ENCODE peak calls at places on chromosome 1, in four cellular contexts. Q is upper lobe of right lung; P is fibroblast of lung; D is CD8-positive, alpha-beta T cell. B is an unnamed sample.

GRCh38 chr1:167689569-167689925 is 32.2 kb upstream of the MPZL1 start:
- DNase-seq in Q (no peak), P (no peak), D (no peak), B (no peak)

GRCh38 chr1:203765029-203765837 is at the start of gene LAX1:
- DNase-seq in Q (peak; percentile 41), P (no peak), D (peak; percentile 72), B (peak; percentile 76)

GRCh38 chr1:45722809-45723208 is 27.6 kb downstream of the IPP start:
- DNase-seq in Q (no peak), P (peak; percentile 50), D (no peak), B (no peak)

GRCh38 chr1:145962157-145963102 is 1.9 kb downstream of the ANKRD34A start:
- DNase-seq in Q (peak; percentile 77), P (no peak), D (no peak), B (peak; percentile 37)

GRCh38 chr1:155057788-155058211 is 5.7 kb upstream of the EFNA4 start:
- DNase-seq in Q (no peak), P (no peak), D (no peak), B (no peak)

GRCh38 chr1:83026745-83027144 is 972.2 kb downstream of the TTLL7 start:
- DNase-seq in Q (no peak), P (peak; percentile 15), D (no peak), B (no peak)

GRCh38 chr1:231315887-231316286 is 21.8 kb downstream of the EXOC8 start:
- DNase-seq in Q (peak; percentile 66), P (peak; percentile 24), D (peak; percentile 12), B (peak; percentile 61)

GRCh38 chr1:180501865-180502360 is 464 bp downstream of the ACBD6 start:
- DNase-seq in Q (no peak), P (no peak), D (no peak), B (no peak)

GRCh38 chr1:53025034-53025777 is 36.8 kb upstream of the PODN start:
- DNase-seq in Q (no peak), P (peak; percentile 93), D (no peak), B (no peak)

GRCh38 chr1:150928286-150928685 is 2.1 kb downstream of the SETDB1 start:
- DNase-seq in Q (no peak), P (no peak), D (no peak), B (no peak)

GRCh38 chr1:155181371-155182051 is 7.9 kb downstream of the TRIM46 start:
- DNase-seq in Q (no peak), P (no peak), D (no peak), B (no peak)

GRCh38 chr1:32101233-32101681 is 6.6 kb upstream of the KPNA6 start:
- DNase-seq in Q (no peak), P (peak; percentile 74), D (no peak), B (no peak)

GRCh38 chr1:63414691-63415090 is 47.3 kb downstream of the ALG6 start:
- DNase-seq in Q (no peak), P (no peak), D (no peak), B (no peak)

GRCh38 chr1:41192456-41193188 is 49.5 kb downstream of the SCMH1 start:
- DNase-seq in Q (no peak), P (peak; percentile 76), D (no peak), B (no peak)

GRCh38 chr1:28602536-28603439 is 10.7 kb downstream of the RAB42 start:
- DNase-seq in Q (no peak), P (peak; percentile 85), D (no peak), B (no peak)

GRCh38 chr1:183922197-183922596 is 115.3 kb downstream of the COLGALT2 start:
- DNase-seq in Q (no peak), P (no peak), D (no peak), B (no peak)
- TF ChIP-seq CTCF in Q (no peak), P (no peak), D (no peak), B (peak; percentile 16)

DNA sequence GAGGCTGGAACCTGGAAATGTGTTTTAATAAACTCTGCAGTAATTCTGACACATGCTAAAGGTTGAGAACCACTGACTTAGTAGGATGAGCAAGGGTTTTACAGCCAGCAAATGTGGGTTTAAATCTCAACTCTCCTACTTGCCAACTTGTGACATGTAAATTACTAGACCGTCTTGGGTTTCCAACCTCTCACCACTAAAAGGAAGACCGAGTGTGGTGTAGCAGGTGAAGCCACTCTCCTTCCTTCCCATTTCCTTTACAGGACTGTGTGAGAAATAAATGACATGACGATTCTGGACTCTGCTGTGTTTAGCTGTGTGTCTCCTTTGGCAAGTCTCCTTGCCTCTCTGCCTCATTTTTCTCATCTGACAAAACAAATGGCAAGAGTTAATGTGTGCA is 49.5 kb upstream of the DNAJC6 start:
- DNase-seq in Q (no peak), P (no peak), D (no peak), B (no peak)
- H3K4me3 ChIP-seq in Q (no peak overlapping the region), P (no peak overlapping the region), D (no peak overlapping the region), B (no peak overlapping the region)

DNA sequence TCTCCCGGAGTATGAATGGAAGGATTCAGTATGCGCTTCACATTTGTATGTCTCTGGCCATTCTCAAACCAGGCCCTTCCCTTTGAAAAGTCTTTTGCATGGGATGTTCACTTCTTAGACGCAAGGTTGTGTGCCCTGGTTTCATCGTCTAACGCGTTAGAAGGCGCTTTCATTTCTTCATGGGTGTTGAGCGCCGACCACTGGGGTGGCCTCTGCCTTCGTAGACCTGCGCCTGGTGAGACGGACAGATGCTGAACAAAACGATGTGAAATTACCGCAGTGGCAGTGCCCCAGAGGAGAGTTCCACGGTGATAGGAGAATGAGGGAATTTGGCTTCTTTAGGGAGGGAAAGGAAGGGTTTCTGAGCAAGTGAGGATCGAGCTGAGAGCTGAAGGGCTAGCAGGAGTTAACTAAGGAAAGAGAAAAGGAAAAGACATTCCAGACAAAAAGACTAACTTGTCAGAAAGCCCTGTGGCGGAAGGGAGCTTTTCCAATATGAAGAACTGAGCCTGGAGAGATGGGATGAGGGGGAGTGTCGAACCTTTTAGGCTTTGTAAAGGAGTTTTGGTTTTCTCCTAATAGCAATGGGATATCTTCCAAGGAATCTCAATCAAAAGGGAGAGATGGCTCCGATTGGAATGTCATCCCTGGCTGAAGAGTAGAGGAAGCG is 904 bp downstream of the GGPS1 start:
- DNase-seq in Q (no peak), P (no peak), D (peak; percentile 37), B (peak; percentile 53)
- TF ChIP-seq CTCF in Q (no peak), P (no peak), D (peak; percentile 34), B (peak; percentile 31)

DNA sequence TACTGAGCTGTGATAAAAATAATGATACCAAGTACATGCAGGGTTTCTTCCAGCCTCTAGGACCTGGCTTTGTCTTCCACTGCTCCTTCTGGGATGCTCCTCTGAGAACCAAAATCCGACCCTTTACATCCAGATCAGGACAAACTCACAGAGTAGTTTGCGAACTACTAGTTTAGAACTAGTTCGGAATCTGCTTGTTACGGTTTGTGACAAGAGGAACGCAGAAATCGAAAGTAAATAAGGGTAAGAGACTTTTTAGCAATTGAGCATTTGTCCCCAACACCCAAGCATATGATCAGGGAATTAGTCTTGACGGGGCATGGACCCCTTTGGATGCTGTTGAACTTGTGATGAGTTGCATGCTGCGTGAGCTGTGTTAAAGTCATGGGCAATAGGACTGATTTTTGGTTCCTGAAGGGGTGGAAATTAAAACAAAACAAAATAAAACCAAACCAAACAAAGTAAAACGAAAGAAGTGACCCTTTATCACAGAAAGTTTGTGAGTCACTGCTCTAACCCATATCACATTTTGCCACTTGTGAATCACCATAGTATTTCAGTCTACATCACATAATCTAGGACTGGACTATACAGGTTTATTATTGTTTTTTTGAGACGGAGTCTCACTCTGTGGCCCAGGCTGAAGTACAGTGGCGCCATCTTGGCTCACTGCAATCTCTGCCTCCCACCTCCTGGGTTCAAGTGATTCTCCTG is 35.7 kb upstream of the ERRFI1 start:
- DNase-seq in Q (no peak), P (peak; percentile 49), D (no peak), B (no peak)
- H3K4me3 ChIP-seq in Q (no peak overlapping the region), P (no peak overlapping the region), D (no peak overlapping the region), B (no peak overlapping the region)

DNA sequence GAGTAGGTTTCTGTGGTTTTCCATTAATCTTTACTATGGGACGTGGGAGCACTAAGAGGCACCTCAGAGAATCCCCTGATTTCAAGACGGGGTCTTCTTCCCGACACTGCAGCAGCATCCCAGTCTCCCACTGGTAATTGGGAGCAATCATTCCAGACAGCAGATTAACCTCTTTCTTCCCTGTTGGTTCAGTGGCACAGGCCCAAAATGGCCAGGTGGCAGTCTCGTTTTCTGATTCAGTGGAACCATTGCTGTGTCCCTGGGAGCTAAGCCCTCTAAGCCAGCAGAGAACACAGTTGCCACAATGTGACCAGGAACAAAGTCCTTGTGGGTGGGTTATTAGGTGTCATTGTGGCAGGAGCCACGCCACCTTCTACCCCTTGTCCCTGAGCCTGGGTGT is 342.1 kb downstream of the MATN1 start:
- DNase-seq in Q (peak; percentile 32), P (no peak), D (no peak), B (no peak)
- TF ChIP-seq CTCF in Q (no peak), P (no peak), D (no peak), B (no peak)

B was measured in GM06990.